ENCODE peak calls at places on chromosomes 13 and 19, in six cellular contexts. One of them, this sample, is unnamed.

GRCh38 chr13:91400094-91400462 is 1.7 kb downstream of the GPC5 start:
- ATAC-seq in T-cell: no peak
- ATAC-seq in T-helper 17 cell: no peak
- ATAC-seq in activated CD4-positive, CD25-positive, alpha-beta regulatory T cell treated with anti-CD3 and anti-CD28 coated beads, Interleukin-2, amount 50 U/mL, for 24 hours: no peak
- ATAC-seq in pancreas: no peak
- ATAC-seq in upper lobe of right lung: no peak
- ATAC-seq in this sample: no peak

GRCh38 chr13:113880651-113881611 is 17.1 kb upstream of the GAS6 start:
- ATAC-seq in pancreas: no peak
- ATAC-seq in T-helper 17 cell: no peak
- ATAC-seq in upper lobe of right lung: peak; percentile 27
- ATAC-seq in T-cell: no peak
- ATAC-seq in activated CD4-positive, CD25-positive, alpha-beta regulatory T cell treated with anti-CD3 and anti-CD28 coated beads, Interleukin-2, amount 50 U/mL, for 24 hours: no peak
- ATAC-seq in this sample: peak; percentile 13

GRCh38 chr19:2694196-2694595 is 8.3 kb downstream of the GNG7 start:
- ATAC-seq in pancreas: no peak
- ATAC-seq in upper lobe of right lung: no peak
- ATAC-seq in activated CD4-positive, CD25-positive, alpha-beta regulatory T cell treated with anti-CD3 and anti-CD28 coated beads, Interleukin-2, amount 50 U/mL, for 24 hours: no peak
- ATAC-seq in T-helper 17 cell: no peak
- ATAC-seq in T-cell: no peak
- ATAC-seq in this sample: no peak

GRCh38 chr19:29851769-29852521 is 40.2 kb downstream of the CCNE1 start:
- ATAC-seq in T-helper 17 cell: no peak
- ATAC-seq in T-cell: no peak
- ATAC-seq in activated CD4-positive, CD25-positive, alpha-beta regulatory T cell treated with anti-CD3 and anti-CD28 coated beads, Interleukin-2, amount 50 U/mL, for 24 hours: peak; percentile 35
- ATAC-seq in pancreas: no peak
- ATAC-seq in upper lobe of right lung: no peak
- ATAC-seq in this sample: no peak

GRCh38 chr19:13195678-13196077 is 45.5 kb downstream of the IER2 start:
- ATAC-seq in upper lobe of right lung: peak; percentile 79
- ATAC-seq in pancreas: peak; percentile 81
- ATAC-seq in T-cell: peak; percentile 59
- ATAC-seq in T-helper 17 cell: peak; percentile 77
- ATAC-seq in activated CD4-positive, CD25-positive, alpha-beta regulatory T cell treated with anti-CD3 and anti-CD28 coated beads, Interleukin-2, amount 50 U/mL, for 24 hours: peak; percentile 53
- ATAC-seq in this sample: peak; percentile 28

GRCh38 chr13:46062190-46062589 is 9.6 kb upstream of the ZC3H13 start:
- ATAC-seq in pancreas: no peak
- ATAC-seq in upper lobe of right lung: no peak
- ATAC-seq in T-cell: no peak
- ATAC-seq in activated CD4-positive, CD25-positive, alpha-beta regulatory T cell treated with anti-CD3 and anti-CD28 coated beads, Interleukin-2, amount 50 U/mL, for 24 hours: no peak
- ATAC-seq in T-helper 17 cell: no peak
- ATAC-seq in this sample: peak; percentile 63

GRCh38 chr19:11023635-11024168 is 62.9 kb downstream of the SMARCA4 start:
- ATAC-seq in T-cell: no peak
- ATAC-seq in upper lobe of right lung: no peak
- ATAC-seq in pancreas: no peak
- ATAC-seq in activated CD4-positive, CD25-positive, alpha-beta regulatory T cell treated with anti-CD3 and anti-CD28 coated beads, Interleukin-2, amount 50 U/mL, for 24 hours: no peak
- ATAC-seq in T-helper 17 cell: no peak
- ATAC-seq in this sample: no peak

GRCh38 chr13:27311518-27312208 is 41.0 kb downstream of the RASL11A start:
- ATAC-seq in upper lobe of right lung: no peak
- ATAC-seq in pancreas: no peak
- ATAC-seq in T-cell: no peak
- ATAC-seq in T-helper 17 cell: no peak
- ATAC-seq in activated CD4-positive, CD25-positive, alpha-beta regulatory T cell treated with anti-CD3 and anti-CD28 coated beads, Interleukin-2, amount 50 U/mL, for 24 hours: no peak
- ATAC-seq in this sample: no peak

GRCh38 chr19:8665468-8666213 is 33.0 kb downstream of the ACTL9 start:
- ATAC-seq in pancreas: no peak
- ATAC-seq in T-helper 17 cell: no peak
- ATAC-seq in activated CD4-positive, CD25-positive, alpha-beta regulatory T cell treated with anti-CD3 and anti-CD28 coated beads, Interleukin-2, amount 50 U/mL, for 24 hours: no peak
- ATAC-seq in T-cell: peak; percentile 18
- ATAC-seq in upper lobe of right lung: no peak
- ATAC-seq in this sample: no peak

GRCh38 chr13:21970172-21970571 is 299.3 kb downstream of the FGF9 start:
- ATAC-seq in pancreas: peak; percentile 15
- ATAC-seq in upper lobe of right lung: no peak
- ATAC-seq in T-helper 17 cell: no peak
- ATAC-seq in T-cell: no peak
- ATAC-seq in activated CD4-positive, CD25-positive, alpha-beta regulatory T cell treated with anti-CD3 and anti-CD28 coated beads, Interleukin-2, amount 50 U/mL, for 24 hours: no peak
- ATAC-seq in this sample: no peak

GRCh38 chr13:52393572-52394357 is 12.2 kb downstream of the THSD1 start:
- ATAC-seq in upper lobe of right lung: no peak
- ATAC-seq in T-helper 17 cell: no peak
- ATAC-seq in T-cell: no peak
- ATAC-seq in activated CD4-positive, CD25-positive, alpha-beta regulatory T cell treated with anti-CD3 and anti-CD28 coated beads, Interleukin-2, amount 50 U/mL, for 24 hours: no peak
- ATAC-seq in pancreas: no peak
- ATAC-seq in this sample: no peak

GRCh38 chr13:80164451-80164850 is 176.5 kb downstream of the SPRY2 start:
- ATAC-seq in upper lobe of right lung: no peak
- ATAC-seq in activated CD4-positive, CD25-positive, alpha-beta regulatory T cell treated with anti-CD3 and anti-CD28 coated beads, Interleukin-2, amount 50 U/mL, for 24 hours: no peak
- ATAC-seq in pancreas: no peak
- ATAC-seq in T-helper 17 cell: no peak
- ATAC-seq in T-cell: no peak
- ATAC-seq in this sample: no peak

GRCh38 chr19:47619763-47620162 is 10.8 kb downstream of the BICRA start:
- ATAC-seq in pancreas: no peak
- ATAC-seq in T-helper 17 cell: no peak
- ATAC-seq in T-cell: no peak
- ATAC-seq in activated CD4-positive, CD25-positive, alpha-beta regulatory T cell treated with anti-CD3 and anti-CD28 coated beads, Interleukin-2, amount 50 U/mL, for 24 hours: no peak
- ATAC-seq in upper lobe of right lung: no peak
- ATAC-seq in this sample: no peak

GRCh38 chr13:20441879-20442278 is 83.8 kb downstream of the CRYL1 start:
- ATAC-seq in activated CD4-positive, CD25-positive, alpha-beta regulatory T cell treated with anti-CD3 and anti-CD28 coated beads, Interleukin-2, amount 50 U/mL, for 24 hours: no peak
- ATAC-seq in upper lobe of right lung: no peak
- ATAC-seq in pancreas: peak; percentile 53
- ATAC-seq in T-helper 17 cell: no peak
- ATAC-seq in T-cell: no peak
- ATAC-seq in this sample: peak; percentile 53

GRCh38 chr13:19864339-19865309 is 1.2 kb upstream of the ZMYM5 start:
- ATAC-seq in T-cell: peak; percentile 47
- ATAC-seq in upper lobe of right lung: peak; percentile 24
- ATAC-seq in activated CD4-positive, CD25-positive, alpha-beta regulatory T cell treated with anti-CD3 and anti-CD28 coated beads, Interleukin-2, amount 50 U/mL, for 24 hours: peak; percentile 11
- ATAC-seq in pancreas: peak; percentile 51
- ATAC-seq in T-helper 17 cell: peak; percentile 49
- ATAC-seq in this sample: peak; percentile 16

This sample was measured in esophagus mucosa.